ENCODE peak calls at places on chromosomes 1 and 21, in nine cellular contexts. F is Peyer's patch, B is breast epithelium, J is lower lobe of right lung, T is mesendoderm, C is heart right ventricle, U is uterus, R is GM23248, N is A549. I is an unnamed sample.

GRCh38 chr1:62325696-62326095 is 6.5 kb upstream of the KANK4 start:
- DNase-seq in F (no peak), B (no peak), J (no peak), T (no peak), C (no peak), U (no peak), R (peak; percentile 97), N (no peak), I (no peak)

GRCh38 chr1:162720996-162721395 is 69.5 kb upstream of the HSD17B7 start:
- DNase-seq in F (no peak), B (no peak), J (no peak), T (no peak), C (no peak), U (no peak), R (peak; percentile 74), N (no peak), I (no peak)

GRCh38 chr21:32089771-32090170 is 189.1 kb downstream of the MIS18A start:
- DNase-seq in F (no peak), B (no peak), J (no peak), T (no peak), C (no peak), U (no peak), R (no peak), N (no peak), I (no peak)

GRCh38 chr1:178574345-178574744 is 61.4 kb downstream of the TEX35 start:
- DNase-seq in F (no peak), B (no peak), J (no peak), T (no peak), C (no peak), U (no peak), R (no peak), N (no peak), I (no peak)

GRCh38 chr1:183877321-183877720 is 72.4 kb downstream of the RGL1 start:
- DNase-seq in F (no peak), B (peak; percentile 51), J (peak; percentile 62), T (no peak), C (peak; percentile 43), U (peak; percentile 58), R (peak; percentile 82), N (no peak), I (no peak)

GRCh38 chr1:57843760-57844159 is 419.9 kb upstream of the DAB1 start:
- DNase-seq in F (no peak), B (no peak), J (no peak), T (no peak), C (no peak), U (no peak), R (peak; percentile 53), N (no peak), I (no peak)

GRCh38 chr1:164443166-164443565 is 115.8 kb upstream of the PBX1 start:
- DNase-seq in F (no peak), B (no peak), J (no peak), T (no peak), C (no peak), U (no peak), R (no peak), N (no peak), I (no peak)

GRCh38 chr1:62989497-62989896 is 205.6 kb downstream of the ATG4C start:
- DNase-seq in F (no peak), B (no peak), J (no peak), T (peak; percentile 67), C (no peak), U (no peak), R (no peak), N (no peak), I (no peak)

GRCh38 chr1:60034999-60035398 is 38.6 kb downstream of the C1orf87 start:
- DNase-seq in F (no peak), B (no peak), J (no peak), T (no peak), C (no peak), U (no peak), R (no peak), N (no peak), I (no peak)

GRCh38 chr1:37853157-37853556 is 6.2 kb downstream of the MTF1 start:
- DNase-seq in F (no peak), B (no peak), J (no peak), T (no peak), C (no peak), U (no peak), R (no peak), N (no peak), I (no peak)

GRCh38 chr1:178529364-178530036 is 16.6 kb downstream of the TEX35 start:
- DNase-seq in F (no peak), B (no peak), J (no peak), T (peak; percentile 28), C (no peak), U (no peak), R (no peak), N (no peak), I (no peak)

GRCh38 chr1:116738673-116739370 is 15.4 kb upstream of the CD2 start:
- DNase-seq in F (peak; percentile 41), B (no peak), J (no peak), T (no peak), C (no peak), U (no peak), R (no peak), N (no peak), I (peak; percentile 70)

GRCh38 chr1:172745014-172745413 is 86.1 kb downstream of the FASLG start:
- DNase-seq in F (peak; percentile 53), B (no peak), J (no peak), T (peak; percentile 78), C (no peak), U (no peak), R (peak; percentile 84), N (peak; percentile 30), I (no peak)

GRCh38 chr1:219420913-219421312 is 192.0 kb downstream of the ZC3H11B start:
- DNase-seq in F (no peak), B (no peak), J (no peak), T (no peak), C (no peak), U (no peak), R (no peak), N (no peak), I (no peak)

GRCh38 chr1:118338991-118339390 is 154.0 kb upstream of the SPAG17 start:
- DNase-seq in F (no peak), B (no peak), J (no peak), T (no peak), C (no peak), U (no peak), R (peak; percentile 49), N (no peak), I (no peak)

GRCh38 chr1:201711811-201712210 is 117.1 kb upstream of the IPO9 start:
- DNase-seq in F (no peak), B (no peak), J (no peak), T (no peak), C (no peak), U (no peak), R (peak; percentile 80), N (no peak), I (no peak)

DNA sequence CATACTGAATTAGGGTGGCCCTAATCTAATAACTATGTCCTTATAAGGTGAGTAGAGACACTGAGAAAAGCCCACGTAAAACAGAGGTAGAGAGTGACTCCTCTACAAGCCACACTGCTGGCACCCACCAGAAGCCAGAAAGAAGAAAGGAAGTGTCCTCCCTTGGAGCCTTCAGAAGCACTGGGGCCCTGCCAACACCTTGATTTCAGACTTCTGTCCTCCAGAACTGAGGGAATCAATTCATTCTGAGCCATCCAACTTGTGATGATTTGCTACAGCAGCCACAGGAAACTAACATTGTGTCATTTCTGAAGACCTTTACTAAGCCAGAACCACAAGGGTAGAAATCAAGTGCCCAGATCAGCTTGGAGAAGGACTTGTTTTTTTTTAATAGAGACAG is 15.0 kb downstream of the GNB1 start:
- DNase-seq in F (no peak), B (no peak), J (peak; percentile 4), T (no peak), C (no peak), U (no peak), R (peak; percentile 31), N (no peak), I (no peak)
- H3K27ac ChIP-seq in F (no peak overlapping the region), B (no peak overlapping the region), J (no peak overlapping the region), T (no peak overlapping the region), C (peak overlapping the region; percentile 3), U (no peak overlapping the region), R (peak overlapping the region; percentile 34), N (no peak overlapping the region), I (no peak overlapping the region)

DNA sequence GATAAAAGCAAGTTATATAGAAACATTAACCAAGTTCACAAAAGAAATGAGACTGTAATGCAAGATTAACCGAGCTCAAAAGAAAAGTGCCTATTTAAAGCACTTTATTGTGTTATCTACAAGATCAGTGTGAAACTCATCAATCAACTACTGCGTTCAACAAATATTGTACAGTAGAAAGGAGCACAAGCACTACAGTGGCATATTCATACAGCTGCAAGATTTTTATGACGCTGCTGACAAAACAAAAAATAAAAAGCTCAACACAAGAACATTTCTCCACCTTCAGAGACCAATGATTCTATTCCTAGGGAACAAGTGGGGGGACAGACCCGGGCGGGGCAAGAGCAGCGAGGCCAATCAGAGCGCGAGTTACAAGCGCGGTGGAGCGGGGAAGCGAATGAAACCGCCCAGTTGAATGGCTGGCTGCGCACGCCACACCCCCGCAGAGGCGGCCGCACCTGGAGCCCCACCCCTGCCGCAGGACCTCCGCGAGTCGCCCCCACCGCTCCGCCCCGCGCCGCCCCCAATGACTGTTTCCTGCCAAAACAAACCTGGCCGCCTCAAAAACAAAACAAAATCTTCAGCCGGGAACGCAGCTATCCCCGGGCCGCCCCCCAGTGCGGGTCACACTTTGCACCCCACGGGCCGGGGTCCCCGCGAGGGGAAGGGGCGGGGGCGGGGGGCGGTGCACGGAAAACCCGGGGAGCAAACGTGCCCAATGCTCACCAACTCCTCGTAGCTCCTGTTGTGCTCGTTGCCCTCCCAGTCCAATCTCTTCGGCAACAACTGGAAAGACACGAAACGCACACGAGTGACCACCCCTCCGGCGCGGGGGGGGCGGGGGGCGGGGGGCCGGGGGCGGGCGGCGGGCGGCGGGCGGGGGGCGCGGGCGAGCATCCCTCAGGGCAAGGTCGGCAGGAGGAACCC is 1.1 kb downstream of the BRWD1 start:
- DNase-seq in F (peak; percentile 92), B (peak; percentile 89), J (peak; percentile 93), T (peak; percentile 90), C (peak; percentile 94), U (peak; percentile 93), R (peak; percentile 90), N (peak; percentile 92), I (peak; percentile 92)
- H3K27ac ChIP-seq in F (peak overlapping the region; percentile 97), B (peak overlapping the region; percentile 96), J (peak overlapping the region; percentile 98), T (peak overlapping the region; percentile 84), C (peak overlapping the region; percentile 99), U (peak overlapping the region; percentile 96), R (peak overlapping the region; percentile 60), N (peak overlapping the region; percentile 99), I (peak overlapping the region; percentile 82)

DNA sequence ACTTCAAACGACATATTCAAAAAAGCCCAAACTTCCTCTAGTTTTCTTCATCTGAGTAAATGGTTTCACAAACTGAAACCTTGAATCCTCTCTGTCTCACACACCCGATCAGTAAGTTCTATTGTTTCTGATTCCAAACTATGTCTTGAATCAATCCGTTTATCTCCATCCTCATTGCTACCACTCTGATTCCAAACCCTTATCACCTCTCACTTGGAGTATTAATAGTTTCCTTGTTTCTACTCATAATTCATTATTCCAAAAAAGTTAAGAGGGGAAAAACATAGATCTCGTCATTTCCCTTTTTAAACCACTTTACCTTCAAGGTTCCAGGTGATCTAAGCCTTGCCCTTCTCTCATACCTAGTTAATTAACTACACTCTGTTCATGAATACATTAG is 1.7 kb upstream of the METTL18 start:
- DNase-seq in F (no peak), B (no peak), J (no peak), T (no peak), C (no peak), U (no peak), R (no peak), N (no peak), I (no peak)
- H3K27ac ChIP-seq in F (no peak overlapping the region), B (no peak overlapping the region), J (no peak overlapping the region), T (no peak overlapping the region), C (no peak overlapping the region), U (no peak overlapping the region), R (no peak overlapping the region), N (no peak overlapping the region), I (no peak overlapping the region)

GRCh38 chr1:206703647-206704046 is 18.9 kb downstream of the MAPKAPK2 start:
- DNase-seq in F (peak; percentile 40), B (no peak), J (no peak), T (no peak), C (no peak), U (no peak), R (no peak), N (no peak), I (peak; percentile 69)
- H3K27ac ChIP-seq in F (peak overlapping the region; percentile 72), B (peak overlapping the region; percentile 20), J (no peak overlapping the region), T (no peak overlapping the region), C (peak overlapping the region; percentile 81), U (no peak overlapping the region), R (no peak overlapping the region), N (no peak overlapping the region), I (peak overlapping the region; percentile 65)

I was measured in effector memory CD4-positive, alpha-beta T cell.